ENCODE peak calls at places on chromosome 11, in seven cellular contexts. Z, S, Y, O, E, R and M are unnamed samples.

GRCh38 chr11:57276857-57277505 is 39.9 kb upstream of the APLNR start:
- DNase-seq in O (peak; percentile 59), Z (no peak), Y (no peak), S (no peak), R (no peak), E (no peak), M (no peak)

GRCh38 chr11:12693485-12694181 is 19.4 kb downstream of the TEAD1 start:
- DNase-seq in S (no peak), Y (peak; percentile 97), E (peak; percentile 93), Z (no peak), R (no peak), O (peak; percentile 97), M (peak; percentile 97)

GRCh38 chr11:46348566-46348981 is 1.3 kb downstream of the DGKZ start:
- DNase-seq in Z (no peak), E (no peak), R (no peak), S (no peak), Y (no peak), O (no peak), M (no peak)

GRCh38 chr11:131687291-131688055 is 317.1 kb downstream of the NTM start:
- DNase-seq in Z (no peak), E (no peak), R (no peak), Y (no peak), S (no peak), O (no peak), M (no peak)

GRCh38 chr11:65606876-65607613 is 7.0 kb downstream of the MAP3K11 start:
- DNase-seq in Z (no peak), E (no peak), R (peak; percentile 93), S (peak; percentile 97), O (no peak), Y (peak; percentile 45), M (peak; percentile 47)

GRCh38 chr11:73870261-73870660 is 6.4 kb downstream of the COA4 start:
- DNase-seq in O (no peak), R (no peak), E (no peak), Z (no peak), S (no peak), Y (no peak), M (no peak)

GRCh38 chr11:93143186-93143585 is 54.6 kb downstream of the SLC36A4 start:
- DNase-seq in Y (peak; percentile 53), R (no peak), O (no peak), E (no peak), S (no peak), Z (no peak), M (no peak)

GRCh38 chr11:103637250-103637649 is 399.2 kb upstream of the DDI1 start:
- DNase-seq in O (no peak), E (no peak), Z (no peak), Y (peak; percentile 40), R (no peak), S (no peak), M (no peak)

GRCh38 chr11:8086001-8086479 is 5.0 kb downstream of the TUB start:
- DNase-seq in R (no peak), E (no peak), Y (no peak), O (no peak), S (no peak), Z (no peak), M (no peak)

GRCh38 chr11:73384531-73384870 is 8.3 kb downstream of the RELT start:
- DNase-seq in S (no peak), O (no peak), Z (no peak), R (no peak), Y (no peak), E (no peak), M (no peak)

GRCh38 chr11:34827239-34827638 is 88.9 kb downstream of the APIP start:
- DNase-seq in O (no peak), Y (no peak), E (no peak), Z (no peak), R (no peak), S (no peak), M (no peak)

GRCh38 chr11:91219501-91219900 is 996.7 kb upstream of the CHORDC1 start:
- DNase-seq in Y (no peak), O (peak; percentile 34), R (no peak), Z (no peak), E (no peak), S (no peak), M (no peak)

GRCh38 chr11:130485983-130486970 is 37.8 kb downstream of the ADAMTS15 start:
- DNase-seq in Z (no peak), O (no peak), E (no peak), R (no peak), Y (no peak), S (no peak), M (no peak)

GRCh38 chr11:45144126-45145082 is 2.0 kb upstream of the PRDM11 start:
- DNase-seq in R (no peak), E (no peak), Z (no peak), Y (no peak), O (no peak), S (no peak), M (no peak)

GRCh38 chr11:126190792-126191191 is 20.7 kb downstream of the RPUSD4 start:
- DNase-seq in R (no peak), Y (no peak), Z (no peak), O (no peak), E (no peak), S (no peak), M (no peak)

GRCh38 chr11:117618273-117618672 is 178.7 kb downstream of the DSCAML1 start:
- DNase-seq in E (no peak), S (no peak), R (no peak), Y (no peak), O (no peak), Z (no peak), M (no peak)

GRCh38 chr11:105619556-105619955 is 9.7 kb downstream of the GRIA4 start:
- DNase-seq in R (no peak), Y (no peak), O (no peak), S (no peak), E (no peak), Z (no peak), M (no peak)

GRCh38 chr11:111937859-111938258 is 716 bp downstream of the DIXDC1 start:
- DNase-seq in O (no peak), Y (no peak), R (no peak), Z (no peak), E (no peak), S (no peak), M (no peak)

GRCh38 chr11:86519064-86519911 is 144.6 kb downstream of the CCDC81 start:
- DNase-seq in Z (no peak), S (no peak), R (no peak), O (no peak), E (no peak), Y (peak; percentile 79), M (no peak)

GRCh38 chr11:133927690-133928627 is 28.8 kb downstream of the IGSF9B start:
- DNase-seq in R (peak; percentile 67), O (peak; percentile 78), S (peak; percentile 83), E (peak; percentile 53), Y (peak; percentile 54), Z (peak; percentile 65), M (no peak)

GRCh38 chr11:126290887-126291286 is 8.0 kb downstream of the TIRAP start:
- DNase-seq in O (no peak), Y (no peak), E (no peak), S (no peak), R (no peak), Z (no peak), M (no peak)

GRCh38 chr11:7450836-7451235 is 34.5 kb upstream of the OLFML1 start:
- DNase-seq in Y (no peak), Z (no peak), R (no peak), O (no peak), S (no peak), E (no peak), M (no peak)

GRCh38 chr11:82191690-82192089 is 542.0 kb downstream of the FAM181B start:
- DNase-seq in S (no peak), Y (no peak), R (no peak), O (no peak), Z (no peak), E (no peak), M (no peak)

GRCh38 chr11:44226945-44227344 is 83.0 kb downstream of the ALX4 start:
- DNase-seq in E (no peak), R (no peak), Y (no peak), O (no peak), S (no peak), Z (no peak), M (no peak)

GRCh38 chr11:65811764-65812475 is 21.8 kb upstream of the SNX32 start:
- DNase-seq in Z (no peak), O (no peak), E (no peak), S (no peak), Y (no peak), R (no peak), M (no peak)

GRCh38 chr11:48085688-48086087 is 105.3 kb downstream of the PTPRJ start:
- DNase-seq in Y (no peak), O (no peak), E (no peak), S (no peak), Z (no peak), R (no peak), M (no peak)

GRCh38 chr11:85974126-85974525 is 94.8 kb downstream of the PICALM start:
- DNase-seq in Y (no peak), E (no peak), S (no peak), Z (no peak), R (no peak), O (peak; percentile 20), M (no peak)